ENCODE peak calls at places on chromosomes 2 and 18, in seven cellular contexts. One of them, this sample, is unnamed.
A peak's percentile ranks its signal among the peaks of the same experiment; 100 is the strongest.

GRCh38 chr2:216081487-216082387 is at the start of the genes PECR and TMEM169:
- DNase-seq in uterus: peak; percentile 73
- DNase-seq in SK-N-SH: peak; percentile 97
- DNase-seq in hepatocyte: peak; percentile 86
- DNase-seq in CD8-positive, alpha-beta T cell: peak; percentile 68
- DNase-seq in fibroblast of lung: peak; percentile 64
- DNase-seq in astrocyte: peak; percentile 32
- DNase-seq in this sample: peak; percentile 72

GRCh38 chr18:136433-136832 is 21.9 kb upstream of the USP14 start:
- DNase-seq in fibroblast of lung: no peak
- DNase-seq in astrocyte: no peak
- DNase-seq in uterus: no peak
- DNase-seq in SK-N-SH: peak; percentile 25
- DNase-seq in hepatocyte: no peak
- DNase-seq in CD8-positive, alpha-beta T cell: no peak
- DNase-seq in this sample: peak; percentile 38

GRCh38 chr2:164511738-164512137 is 109.5 kb downstream of the GRB14 start:
- DNase-seq in hepatocyte: no peak
- DNase-seq in uterus: no peak
- DNase-seq in CD8-positive, alpha-beta T cell: no peak
- DNase-seq in fibroblast of lung: no peak
- DNase-seq in SK-N-SH: no peak
- DNase-seq in astrocyte: no peak
- DNase-seq in this sample: no peak

GRCh38 chr2:119028327-119029174 is 86.6 kb downstream of the MARCO start:
- DNase-seq in fibroblast of lung: peak; percentile 15
- DNase-seq in uterus: no peak
- DNase-seq in SK-N-SH: peak; percentile 39
- DNase-seq in astrocyte: no peak
- DNase-seq in CD8-positive, alpha-beta T cell: no peak
- DNase-seq in hepatocyte: peak; percentile 60
- DNase-seq in this sample: no peak

GRCh38 chr2:155442755-155443372 is 744.4 kb downstream of the KCNJ3 start:
- DNase-seq in CD8-positive, alpha-beta T cell: no peak
- DNase-seq in astrocyte: peak; percentile 1
- DNase-seq in fibroblast of lung: peak; percentile 6
- DNase-seq in uterus: no peak
- DNase-seq in SK-N-SH: no peak
- DNase-seq in hepatocyte: no peak
- DNase-seq in this sample: no peak

GRCh38 chr2:158546412-158547144 is 89.8 kb downstream of the PKP4 start:
- DNase-seq in CD8-positive, alpha-beta T cell: no peak
- DNase-seq in hepatocyte: no peak
- DNase-seq in uterus: no peak
- DNase-seq in astrocyte: no peak
- DNase-seq in SK-N-SH: no peak
- DNase-seq in fibroblast of lung: no peak
- DNase-seq in this sample: no peak

GRCh38 chr2:46666044-46666662 is 186.8 kb downstream of the TMEM247 start:
- DNase-seq in SK-N-SH: no peak
- DNase-seq in astrocyte: no peak
- DNase-seq in hepatocyte: peak; percentile 49
- DNase-seq in CD8-positive, alpha-beta T cell: no peak
- DNase-seq in fibroblast of lung: no peak
- DNase-seq in uterus: peak; percentile 92
- DNase-seq in this sample: no peak

GRCh38 chr2:164937864-164938401 is 17.4 kb downstream of the SLC38A11 start:
- DNase-seq in astrocyte: no peak
- DNase-seq in hepatocyte: peak; percentile 8
- DNase-seq in CD8-positive, alpha-beta T cell: no peak
- DNase-seq in uterus: no peak
- DNase-seq in fibroblast of lung: no peak
- DNase-seq in SK-N-SH: no peak
- DNase-seq in this sample: no peak

GRCh38 chr2:130834091-130834922 is 2.4 kb upstream of the ARHGEF4 start:
- DNase-seq in CD8-positive, alpha-beta T cell: no peak
- DNase-seq in SK-N-SH: no peak
- DNase-seq in fibroblast of lung: peak; percentile 73
- DNase-seq in astrocyte: peak; percentile 62
- DNase-seq in uterus: no peak
- DNase-seq in hepatocyte: peak; percentile 71
- DNase-seq in this sample: no peak

GRCh38 chr2:205996156-205996555 is 89.8 kb downstream of the INO80D start:
- DNase-seq in CD8-positive, alpha-beta T cell: no peak
- DNase-seq in astrocyte: no peak
- DNase-seq in hepatocyte: no peak
- DNase-seq in fibroblast of lung: no peak
- DNase-seq in uterus: no peak
- DNase-seq in SK-N-SH: no peak
- DNase-seq in this sample: no peak

GRCh38 chr18:24627644-24628315 is 167.3 kb downstream of the HRH4 start:
- DNase-seq in fibroblast of lung: peak; percentile 3
- DNase-seq in astrocyte: no peak
- DNase-seq in hepatocyte: no peak
- DNase-seq in CD8-positive, alpha-beta T cell: no peak
- DNase-seq in SK-N-SH: no peak
- DNase-seq in uterus: no peak
- DNase-seq in this sample: no peak

GRCh38 chr2:83665894-83666293 is 793.2 kb downstream of the SUCLG1 start:
- DNase-seq in astrocyte: no peak
- DNase-seq in fibroblast of lung: peak; percentile 0
- DNase-seq in hepatocyte: no peak
- DNase-seq in SK-N-SH: no peak
- DNase-seq in CD8-positive, alpha-beta T cell: no peak
- DNase-seq in uterus: no peak
- DNase-seq in this sample: no peak

GRCh38 chr18:11520536-11520935 is 88.9 kb upstream of the SLC35G4 start:
- DNase-seq in hepatocyte: no peak
- DNase-seq in CD8-positive, alpha-beta T cell: no peak
- DNase-seq in uterus: no peak
- DNase-seq in SK-N-SH: no peak
- DNase-seq in fibroblast of lung: peak; percentile 73
- DNase-seq in astrocyte: peak; percentile 67
- DNase-seq in this sample: no peak

GRCh38 chr2:16725549-16725948 is 59.9 kb upstream of the CYRIA start:
- DNase-seq in uterus: no peak
- DNase-seq in hepatocyte: no peak
- DNase-seq in SK-N-SH: no peak
- DNase-seq in fibroblast of lung: no peak
- DNase-seq in CD8-positive, alpha-beta T cell: no peak
- DNase-seq in astrocyte: no peak
- DNase-seq in this sample: no peak

GRCh38 chr2:64093341-64093740 is 50.9 kb downstream of the PELI1 start:
- DNase-seq in SK-N-SH: no peak
- DNase-seq in CD8-positive, alpha-beta T cell: no peak
- DNase-seq in uterus: no peak
- DNase-seq in fibroblast of lung: no peak
- DNase-seq in astrocyte: no peak
- DNase-seq in hepatocyte: no peak
- DNase-seq in this sample: no peak

GRCh38 chr2:141728886-141729285 is 401.9 kb downstream of the LRP1B start:
- DNase-seq in hepatocyte: no peak
- DNase-seq in astrocyte: no peak
- DNase-seq in uterus: no peak
- DNase-seq in fibroblast of lung: no peak
- DNase-seq in CD8-positive, alpha-beta T cell: no peak
- DNase-seq in SK-N-SH: peak; percentile 0
- DNase-seq in this sample: no peak

GRCh38 chr18:41873730-41874129 is 81.3 kb upstream of the PIK3C3 start:
- DNase-seq in astrocyte: no peak
- DNase-seq in CD8-positive, alpha-beta T cell: no peak
- DNase-seq in SK-N-SH: peak; percentile 22
- DNase-seq in fibroblast of lung: no peak
- DNase-seq in hepatocyte: no peak
- DNase-seq in uterus: no peak
- DNase-seq in this sample: no peak

GRCh38 chr2:128599700-128600099 is 281.0 kb upstream of the HS6ST1 start:
- DNase-seq in fibroblast of lung: no peak
- DNase-seq in CD8-positive, alpha-beta T cell: no peak
- DNase-seq in astrocyte: no peak
- DNase-seq in uterus: peak; percentile 7
- DNase-seq in hepatocyte: no peak
- DNase-seq in SK-N-SH: no peak
- DNase-seq in this sample: no peak

GRCh38 chr2:152467677-152468406 is 132.9 kb downstream of the FMNL2 start:
- DNase-seq in uterus: no peak
- DNase-seq in hepatocyte: no peak
- DNase-seq in SK-N-SH: no peak
- DNase-seq in fibroblast of lung: no peak
- DNase-seq in astrocyte: no peak
- DNase-seq in CD8-positive, alpha-beta T cell: no peak
- DNase-seq in this sample: no peak

GRCh38 chr2:96819101-96819875 is 3.2 kb downstream of the CNNM3 start:
- DNase-seq in astrocyte: no peak
- DNase-seq in fibroblast of lung: no peak
- DNase-seq in CD8-positive, alpha-beta T cell: no peak
- DNase-seq in uterus: no peak
- DNase-seq in SK-N-SH: peak; percentile 62
- DNase-seq in hepatocyte: peak; percentile 85
- DNase-seq in this sample: no peak

GRCh38 chr18:38262666-38263065 is 697.1 kb upstream of the CELF4 start:
- DNase-seq in SK-N-SH: no peak
- DNase-seq in hepatocyte: no peak
- DNase-seq in fibroblast of lung: no peak
- DNase-seq in CD8-positive, alpha-beta T cell: no peak
- DNase-seq in astrocyte: no peak
- DNase-seq in uterus: no peak
- DNase-seq in this sample: no peak

DNA sequence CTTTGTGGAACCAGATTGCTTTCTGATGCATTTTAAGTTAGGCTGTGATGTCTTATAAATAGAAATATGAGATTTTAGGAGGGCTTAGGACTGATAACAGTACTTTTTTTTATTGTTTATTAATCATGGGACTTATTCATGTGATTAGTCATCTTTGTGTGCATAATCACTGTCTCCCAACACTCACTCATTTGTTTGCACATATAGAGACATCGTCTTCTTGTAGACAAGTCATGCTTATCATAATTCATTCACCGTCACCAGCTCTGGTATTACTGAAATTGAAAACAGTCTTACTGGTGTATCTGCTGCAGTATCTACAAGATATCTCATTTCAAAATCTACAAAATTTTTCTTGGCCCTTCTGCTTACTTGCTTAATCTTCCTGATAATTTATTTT is 45.8 kb downstream of the WDR7 start:
- DNase-seq in fibroblast of lung: peak; percentile 15
- DNase-seq in astrocyte: peak; percentile 20
- DNase-seq in hepatocyte: no peak
- DNase-seq in CD8-positive, alpha-beta T cell: no peak
- DNase-seq in SK-N-SH: no peak
- DNase-seq in uterus: no peak
- DNase-seq in this sample: no peak
- H3K27ac ChIP-seq in fibroblast of lung: no peak overlapping the region
- H3K27ac ChIP-seq in astrocyte: no peak overlapping the region
- H3K27ac ChIP-seq in hepatocyte: no peak overlapping the region
- H3K27ac ChIP-seq in CD8-positive, alpha-beta T cell: no peak overlapping the region
- H3K27ac ChIP-seq in SK-N-SH: no peak overlapping the region
- H3K27ac ChIP-seq in uterus: no peak overlapping the region
- H3K27ac ChIP-seq in this sample: no peak overlapping the region

GRCh38 chr2:31688282-31688681 is 107.5 kb upstream of the SRD5A2 start:
- DNase-seq in SK-N-SH: no peak
- DNase-seq in fibroblast of lung: no peak
- DNase-seq in uterus: no peak
- DNase-seq in hepatocyte: no peak
- DNase-seq in astrocyte: no peak
- DNase-seq in CD8-positive, alpha-beta T cell: no peak
- DNase-seq in this sample: no peak
- H3K9me3 ChIP-seq in SK-N-SH: peaks cover 3% of the 10 kb centered on the region
- H3K9me3 ChIP-seq in fibroblast of lung: no peaks in the 10 kb centered on the region
- H3K9me3 ChIP-seq in uterus: no peaks in the 10 kb centered on the region
- H3K9me3 ChIP-seq in hepatocyte: peaks cover 8% of the 10 kb centered on the region
- H3K9me3 ChIP-seq in astrocyte: peaks cover 6% of the 10 kb centered on the region
- H3K9me3 ChIP-seq in CD8-positive, alpha-beta T cell: peaks cover 9% of the 10 kb centered on the region
- H3K9me3 ChIP-seq in this sample: peaks cover 8% of the 10 kb centered on the region

GRCh38 chr2:200356794-200357472 is 50.4 kb downstream of the SPATS2L start:
- DNase-seq in CD8-positive, alpha-beta T cell: no peak
- DNase-seq in SK-N-SH: no peak
- DNase-seq in fibroblast of lung: peak; percentile 82
- DNase-seq in astrocyte: peak; percentile 75
- DNase-seq in uterus: no peak
- DNase-seq in hepatocyte: no peak
- DNase-seq in this sample: no peak
- H3K27ac ChIP-seq in CD8-positive, alpha-beta T cell: no peak overlapping the region
- H3K27ac ChIP-seq in SK-N-SH: peak overlapping the region; percentile 39
- H3K27ac ChIP-seq in fibroblast of lung: peak overlapping the region; percentile 40
- H3K27ac ChIP-seq in astrocyte: peak overlapping the region; percentile 32
- H3K27ac ChIP-seq in uterus: no peak overlapping the region
- H3K27ac ChIP-seq in hepatocyte: peak overlapping the region; percentile 43
- H3K27ac ChIP-seq in this sample: no peak overlapping the region

DNA sequence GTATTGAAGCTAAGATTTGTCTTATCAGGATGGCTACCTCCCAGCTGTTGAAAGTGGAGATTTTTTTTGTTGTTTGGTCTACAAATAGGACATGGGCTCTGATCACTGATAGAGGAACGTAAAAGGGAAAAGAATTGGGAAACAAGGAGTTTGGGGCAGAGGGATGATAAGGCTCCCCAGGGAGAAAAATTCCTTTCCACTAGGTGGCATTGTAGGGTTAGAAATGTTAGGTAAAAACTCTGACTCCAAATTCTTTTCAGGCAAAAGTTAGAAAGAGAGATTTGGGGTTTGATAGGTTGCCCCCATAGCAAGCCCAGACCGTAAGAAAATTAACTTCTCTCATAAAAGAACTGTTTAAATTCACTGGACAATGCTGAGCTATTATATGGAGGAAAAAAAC is 19.8 kb downstream of the CMPK2 start:
- DNase-seq in astrocyte: no peak
- DNase-seq in hepatocyte: no peak
- DNase-seq in SK-N-SH: no peak
- DNase-seq in uterus: no peak
- DNase-seq in CD8-positive, alpha-beta T cell: no peak
- DNase-seq in fibroblast of lung: no peak
- DNase-seq in this sample: no peak
- H3K9me3 ChIP-seq in astrocyte: peaks cover 27% of the 10 kb centered on the region
- H3K9me3 ChIP-seq in hepatocyte: peaks cover 25% of the 10 kb centered on the region
- H3K9me3 ChIP-seq in SK-N-SH: peaks cover 23% of the 10 kb centered on the region
- H3K9me3 ChIP-seq in uterus: no peaks in the 10 kb centered on the region
- H3K9me3 ChIP-seq in CD8-positive, alpha-beta T cell: peaks cover 42% of the 10 kb centered on the region
- H3K9me3 ChIP-seq in fibroblast of lung: no peaks in the 10 kb centered on the region
- H3K9me3 ChIP-seq in this sample: peaks cover 45% of the 10 kb centered on the region

GRCh38 chr2:109613922-109614714 is at the start of the genes SEPTIN10 and SOWAHC:
- DNase-seq in uterus: peak; percentile 98
- DNase-seq in hepatocyte: peak; percentile 99
- DNase-seq in astrocyte: peak; percentile 98
- DNase-seq in CD8-positive, alpha-beta T cell: peak; percentile 67
- DNase-seq in SK-N-SH: peak; percentile 98
- DNase-seq in fibroblast of lung: peak; percentile 99
- DNase-seq in this sample: peak; percentile 50

GRCh38 chr2:109612991-109613921 is 510 bp downstream of the SEPTIN10 start:
- DNase-seq in uterus: peak; percentile 71
- DNase-seq in fibroblast of lung: peak; percentile 70
- DNase-seq in astrocyte: peak; percentile 61
- DNase-seq in SK-N-SH: peak; percentile 76
- DNase-seq in CD8-positive, alpha-beta T cell: no peak
- DNase-seq in hepatocyte: peak; percentile 75
- DNase-seq in this sample: no peak

GRCh38 chr2:109614715-109615636 is 812 bp downstream of the SOWAHC start:
- DNase-seq in uterus: peak; percentile 39
- DNase-seq in CD8-positive, alpha-beta T cell: no peak
- DNase-seq in hepatocyte: peak; percentile 51
- DNase-seq in SK-N-SH: peak; percentile 72
- DNase-seq in fibroblast of lung: peak; percentile 45
- DNase-seq in astrocyte: no peak
- DNase-seq in this sample: no peak

GRCh38 chr2:109616184-109616583 is 2.0 kb downstream of the SOWAHC start:
- DNase-seq in SK-N-SH: no peak
- DNase-seq in uterus: no peak
- DNase-seq in hepatocyte: no peak
- DNase-seq in CD8-positive, alpha-beta T cell: no peak
- DNase-seq in astrocyte: no peak
- DNase-seq in fibroblast of lung: no peak
- DNase-seq in this sample: no peak

GRCh38 chr2:109615637-109616144 is 1.5 kb downstream of the SOWAHC start:
- DNase-seq in SK-N-SH: no peak
- DNase-seq in astrocyte: no peak
- DNase-seq in uterus: no peak
- DNase-seq in hepatocyte: no peak
- DNase-seq in CD8-positive, alpha-beta T cell: no peak
- DNase-seq in fibroblast of lung: no peak
- DNase-seq in this sample: no peak
- H3K27ac ChIP-seq in SK-N-SH: no peak overlapping the region
- H3K27ac ChIP-seq in astrocyte: no peak overlapping the region
- H3K27ac ChIP-seq in uterus: no peak overlapping the region
- H3K27ac ChIP-seq in hepatocyte: peak overlapping the region; percentile 90
- H3K27ac ChIP-seq in CD8-positive, alpha-beta T cell: no peak overlapping the region
- H3K27ac ChIP-seq in fibroblast of lung: no peak overlapping the region
- H3K27ac ChIP-seq in this sample: no peak overlapping the region